ENCODE peak calls at places on chromosomes 2 and 18, in ten cellular contexts. One of them, this sample, is unnamed.
A peak's percentile ranks its signal among the peaks of the same experiment; 100 is the strongest.

GRCh38 chr18:3747176-3747973 is 297.4 kb downstream of the TGIF1 start:
- DNase-seq in right atrium auricular region: peak; percentile 70
- DNase-seq in body of pancreas: no peak
- DNase-seq in thoracic aorta: peak; percentile 25
- DNase-seq in neural progenitor cell: no peak
- DNase-seq in colonic mucosa: no peak
- DNase-seq in AG04450: peak; percentile 3
- DNase-seq in CD8-positive, alpha-beta T cell: no peak
- DNase-seq in Panc1: no peak
- DNase-seq in A549: no peak
- DNase-seq in this sample: no peak

GRCh38 chr2:118838741-118839455 is 8.6 kb downstream of the EN1 start:
- DNase-seq in right atrium auricular region: no peak
- DNase-seq in body of pancreas: no peak
- DNase-seq in thoracic aorta: no peak
- DNase-seq in neural progenitor cell: no peak
- DNase-seq in colonic mucosa: no peak
- DNase-seq in AG04450: no peak
- DNase-seq in CD8-positive, alpha-beta T cell: no peak
- DNase-seq in Panc1: no peak
- DNase-seq in A549: no peak
- DNase-seq in this sample: no peak

GRCh38 chr2:71801969-71802368 is 345.7 kb downstream of the CYP26B1 start:
- DNase-seq in right atrium auricular region: peak; percentile 87
- DNase-seq in body of pancreas: peak; percentile 52
- DNase-seq in thoracic aorta: no peak
- DNase-seq in neural progenitor cell: peak; percentile 75
- DNase-seq in colonic mucosa: peak; percentile 65
- DNase-seq in AG04450: no peak
- DNase-seq in CD8-positive, alpha-beta T cell: no peak
- DNase-seq in Panc1: no peak
- DNase-seq in A549: peak; percentile 44
- DNase-seq in this sample: no peak

GRCh38 chr18:35634376-35634775 is 52.8 kb downstream of the GALNT1 start:
- DNase-seq in right atrium auricular region: no peak
- DNase-seq in body of pancreas: no peak
- DNase-seq in thoracic aorta: no peak
- DNase-seq in neural progenitor cell: no peak
- DNase-seq in colonic mucosa: no peak
- DNase-seq in AG04450: no peak
- DNase-seq in CD8-positive, alpha-beta T cell: no peak
- DNase-seq in Panc1: no peak
- DNase-seq in A549: no peak
- DNase-seq in this sample: no peak

GRCh38 chr18:40413160-40413559 is 1541.9 kb upstream of the PIK3C3 start:
- DNase-seq in right atrium auricular region: no peak
- DNase-seq in body of pancreas: no peak
- DNase-seq in thoracic aorta: no peak
- DNase-seq in neural progenitor cell: peak; percentile 76
- DNase-seq in colonic mucosa: peak; percentile 24
- DNase-seq in AG04450: no peak
- DNase-seq in CD8-positive, alpha-beta T cell: no peak
- DNase-seq in Panc1: no peak
- DNase-seq in A549: no peak
- DNase-seq in this sample: no peak

GRCh38 chr2:53476800-53477199 is 290.8 kb upstream of the CHAC2 start:
- DNase-seq in right atrium auricular region: no peak
- DNase-seq in body of pancreas: no peak
- DNase-seq in thoracic aorta: no peak
- DNase-seq in neural progenitor cell: no peak
- DNase-seq in colonic mucosa: no peak
- DNase-seq in AG04450: no peak
- DNase-seq in CD8-positive, alpha-beta T cell: no peak
- DNase-seq in Panc1: no peak
- DNase-seq in A549: no peak
- DNase-seq in this sample: no peak

GRCh38 chr2:37773354-37773753 is 101.9 kb upstream of the CDC42EP3 start:
- DNase-seq in right atrium auricular region: no peak
- DNase-seq in body of pancreas: no peak
- DNase-seq in thoracic aorta: no peak
- DNase-seq in neural progenitor cell: no peak
- DNase-seq in colonic mucosa: no peak
- DNase-seq in AG04450: no peak
- DNase-seq in CD8-positive, alpha-beta T cell: no peak
- DNase-seq in Panc1: no peak
- DNase-seq in A549: no peak
- DNase-seq in this sample: no peak

GRCh38 chr18:35474884-35475283 is 22.9 kb downstream of the INO80C start:
- DNase-seq in right atrium auricular region: no peak
- DNase-seq in body of pancreas: no peak
- DNase-seq in thoracic aorta: no peak
- DNase-seq in neural progenitor cell: no peak
- DNase-seq in colonic mucosa: no peak
- DNase-seq in AG04450: no peak
- DNase-seq in CD8-positive, alpha-beta T cell: no peak
- DNase-seq in Panc1: no peak
- DNase-seq in A549: no peak
- DNase-seq in this sample: no peak

GRCh38 chr2:11669454-11670291 is at the start of gene NTSR2:
- DNase-seq in right atrium auricular region: no peak
- DNase-seq in body of pancreas: peak; percentile 69
- DNase-seq in thoracic aorta: no peak
- DNase-seq in neural progenitor cell: peak; percentile 92
- DNase-seq in colonic mucosa: peak; percentile 33
- DNase-seq in AG04450: no peak
- DNase-seq in CD8-positive, alpha-beta T cell: no peak
- DNase-seq in Panc1: no peak
- DNase-seq in A549: peak; percentile 49
- DNase-seq in this sample: no peak

GRCh38 chr2:1014802-1015201 is 64.2 kb downstream of the SNTG2 start:
- DNase-seq in right atrium auricular region: no peak
- DNase-seq in body of pancreas: no peak
- DNase-seq in thoracic aorta: no peak
- DNase-seq in neural progenitor cell: no peak
- DNase-seq in colonic mucosa: no peak
- DNase-seq in AG04450: no peak
- DNase-seq in CD8-positive, alpha-beta T cell: no peak
- DNase-seq in Panc1: no peak
- DNase-seq in A549: no peak
- DNase-seq in this sample: no peak

GRCh38 chr18:62198259-62198658 is 11.2 kb downstream of the RELCH start:
- DNase-seq in right atrium auricular region: no peak
- DNase-seq in body of pancreas: no peak
- DNase-seq in thoracic aorta: no peak
- DNase-seq in neural progenitor cell: no peak
- DNase-seq in colonic mucosa: no peak
- DNase-seq in AG04450: no peak
- DNase-seq in CD8-positive, alpha-beta T cell: no peak
- DNase-seq in Panc1: no peak
- DNase-seq in A549: no peak
- DNase-seq in this sample: no peak

GRCh38 chr2:128315829-128316776 is 2.6 kb downstream of the HS6ST1 start:
- DNase-seq in right atrium auricular region: peak; percentile 56
- DNase-seq in body of pancreas: peak; percentile 32
- DNase-seq in thoracic aorta: no peak
- DNase-seq in neural progenitor cell: no peak
- DNase-seq in colonic mucosa: peak; percentile 17
- DNase-seq in AG04450: no peak
- DNase-seq in CD8-positive, alpha-beta T cell: peak; percentile 10
- DNase-seq in Panc1: no peak
- DNase-seq in A549: no peak
- DNase-seq in this sample: no peak

GRCh38 chr2:40243581-40243980 is 208.3 kb downstream of the SLC8A1 start:
- DNase-seq in right atrium auricular region: no peak
- DNase-seq in body of pancreas: no peak
- DNase-seq in thoracic aorta: no peak
- DNase-seq in neural progenitor cell: no peak
- DNase-seq in colonic mucosa: no peak
- DNase-seq in AG04450: peak; percentile 57
- DNase-seq in CD8-positive, alpha-beta T cell: no peak
- DNase-seq in Panc1: no peak
- DNase-seq in A549: no peak
- DNase-seq in this sample: no peak
- H3K27ac ChIP-seq in right atrium auricular region: no peak overlapping the region
- H3K27ac ChIP-seq in body of pancreas: no peak overlapping the region
- H3K27ac ChIP-seq in thoracic aorta: no peak overlapping the region
- H3K27ac ChIP-seq in neural progenitor cell: no peak overlapping the region
- H3K27ac ChIP-seq in colonic mucosa: no peak overlapping the region
- H3K27ac ChIP-seq in AG04450: peak overlapping the region; percentile 68
- H3K27ac ChIP-seq in CD8-positive, alpha-beta T cell: no peak overlapping the region
- H3K27ac ChIP-seq in Panc1: no peak overlapping the region
- H3K27ac ChIP-seq in A549: no peak overlapping the region
- H3K27ac ChIP-seq in this sample: no peak overlapping the region

GRCh38 chr2:203664029-203664755 is 42.2 kb upstream of the CD28 start:
- DNase-seq in right atrium auricular region: no peak
- DNase-seq in body of pancreas: no peak
- DNase-seq in thoracic aorta: no peak
- DNase-seq in neural progenitor cell: no peak
- DNase-seq in colonic mucosa: no peak
- DNase-seq in AG04450: no peak
- DNase-seq in CD8-positive, alpha-beta T cell: no peak
- DNase-seq in Panc1: no peak
- DNase-seq in A549: no peak
- DNase-seq in this sample: no peak

GRCh38 chr2:203662963-203663362 is 43.5 kb upstream of the CD28 start:
- DNase-seq in right atrium auricular region: no peak
- DNase-seq in body of pancreas: no peak
- DNase-seq in thoracic aorta: no peak
- DNase-seq in neural progenitor cell: no peak
- DNase-seq in colonic mucosa: no peak
- DNase-seq in AG04450: no peak
- DNase-seq in CD8-positive, alpha-beta T cell: no peak
- DNase-seq in Panc1: no peak
- DNase-seq in A549: no peak
- DNase-seq in this sample: no peak

GRCh38 chr2:203660465-203660864 is 46.0 kb upstream of the CD28 start:
- DNase-seq in right atrium auricular region: no peak
- DNase-seq in body of pancreas: no peak
- DNase-seq in thoracic aorta: no peak
- DNase-seq in neural progenitor cell: no peak
- DNase-seq in colonic mucosa: no peak
- DNase-seq in AG04450: no peak
- DNase-seq in CD8-positive, alpha-beta T cell: no peak
- DNase-seq in Panc1: no peak
- DNase-seq in A549: no peak
- DNase-seq in this sample: no peak

GRCh38 chr2:203659650-203660049 is 46.8 kb upstream of the CD28 start:
- DNase-seq in right atrium auricular region: no peak
- DNase-seq in body of pancreas: no peak
- DNase-seq in thoracic aorta: no peak
- DNase-seq in neural progenitor cell: no peak
- DNase-seq in colonic mucosa: no peak
- DNase-seq in AG04450: no peak
- DNase-seq in CD8-positive, alpha-beta T cell: no peak
- DNase-seq in Panc1: no peak
- DNase-seq in A549: no peak
- DNase-seq in this sample: no peak

GRCh38 chr2:203661509-203661908 is 44.9 kb upstream of the CD28 start:
- DNase-seq in right atrium auricular region: no peak
- DNase-seq in body of pancreas: no peak
- DNase-seq in thoracic aorta: no peak
- DNase-seq in neural progenitor cell: no peak
- DNase-seq in colonic mucosa: no peak
- DNase-seq in AG04450: no peak
- DNase-seq in CD8-positive, alpha-beta T cell: no peak
- DNase-seq in Panc1: no peak
- DNase-seq in A549: no peak
- DNase-seq in this sample: no peak
- TF ChIP-seq CTCF in right atrium auricular region: no peak
- TF ChIP-seq CTCF in body of pancreas: no peak
- TF ChIP-seq CTCF in thoracic aorta: no peak
- TF ChIP-seq CTCF in neural progenitor cell: no peak
- TF ChIP-seq CTCF in colonic mucosa: no peak
- TF ChIP-seq CTCF in AG04450: no peak
- TF ChIP-seq CTCF in CD8-positive, alpha-beta T cell: no peak
- TF ChIP-seq CTCF in Panc1: no peak
- TF ChIP-seq CTCF in A549: no peak
- TF ChIP-seq CTCF in this sample: no peak

DNA sequence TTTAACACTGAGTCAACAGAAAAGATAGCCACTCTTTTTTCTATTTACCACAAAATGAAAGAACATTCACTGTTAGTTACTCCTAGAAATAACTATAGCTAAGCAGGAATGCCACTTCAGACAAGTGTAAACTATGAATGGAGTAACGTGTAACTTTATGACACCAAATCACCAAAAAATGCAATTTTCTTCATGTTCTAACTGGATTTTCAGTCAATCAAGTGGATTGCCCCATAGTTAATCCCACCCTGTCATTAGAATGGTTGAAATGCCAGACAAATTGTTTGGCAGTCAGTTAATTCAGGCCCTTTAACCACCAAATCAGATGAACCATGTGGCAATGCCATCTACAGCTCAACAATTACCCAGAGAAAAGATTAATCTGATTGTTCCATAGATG is 9.9 kb downstream of the EPHA4 start:
- DNase-seq in right atrium auricular region: no peak
- DNase-seq in body of pancreas: no peak
- DNase-seq in thoracic aorta: no peak
- DNase-seq in neural progenitor cell: no peak
- DNase-seq in colonic mucosa: no peak
- DNase-seq in AG04450: no peak
- DNase-seq in CD8-positive, alpha-beta T cell: no peak
- DNase-seq in Panc1: no peak
- DNase-seq in A549: no peak
- DNase-seq in this sample: no peak
- H3K9me3 ChIP-seq in right atrium auricular region: no peaks in the 10 kb centered on the region
- H3K9me3 ChIP-seq in body of pancreas: no peaks in the 10 kb centered on the region
- H3K9me3 ChIP-seq in thoracic aorta: no peaks in the 10 kb centered on the region
- H3K9me3 ChIP-seq in neural progenitor cell: no peaks in the 10 kb centered on the region
- H3K9me3 ChIP-seq in colonic mucosa: no peaks in the 10 kb centered on the region
- H3K9me3 ChIP-seq in AG04450: no peaks in the 10 kb centered on the region
- H3K9me3 ChIP-seq in CD8-positive, alpha-beta T cell: no peaks in the 10 kb centered on the region
- H3K9me3 ChIP-seq in Panc1: no peaks in the 10 kb centered on the region
- H3K9me3 ChIP-seq in A549: no peaks in the 10 kb centered on the region
- H3K9me3 ChIP-seq in this sample: no peaks in the 10 kb centered on the region

DNA sequence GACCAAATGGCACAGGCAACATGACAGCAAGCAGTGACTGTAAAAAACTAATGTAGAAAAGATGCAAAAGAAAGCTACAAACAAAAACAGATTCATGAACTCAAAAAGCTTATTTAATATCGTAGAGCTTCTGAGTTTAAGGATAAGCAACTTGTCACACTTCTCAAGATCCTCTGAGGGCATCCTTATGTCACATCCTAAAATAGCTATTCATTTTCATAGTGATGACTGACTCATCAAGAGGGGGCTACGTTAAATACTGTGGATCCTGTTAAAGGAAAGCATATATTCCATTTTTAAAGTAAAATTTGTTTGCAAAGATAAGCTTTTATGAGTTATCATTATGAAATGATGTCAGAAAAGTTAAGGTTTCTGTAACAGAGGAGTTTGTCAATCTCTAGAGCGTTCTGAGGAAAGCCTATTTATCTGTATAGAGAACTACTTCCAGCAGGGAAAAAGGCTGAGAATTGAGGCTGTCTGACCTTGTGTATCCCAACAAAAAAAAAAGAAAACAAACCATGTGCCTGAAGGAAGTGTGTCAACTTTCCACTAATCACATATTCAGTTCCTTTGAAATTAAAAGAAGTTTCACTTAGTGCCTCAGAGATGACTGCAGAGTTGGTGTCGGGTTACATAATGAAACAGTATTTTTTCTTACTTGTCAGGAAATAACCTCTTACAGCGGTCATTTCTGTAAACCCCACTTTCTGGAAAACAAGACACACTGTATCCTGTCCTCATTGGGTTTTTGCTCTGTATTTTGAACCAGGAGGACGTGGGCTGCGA is 115.5 kb downstream of the ESCO1 start:
- DNase-seq in right atrium auricular region: no peak
- DNase-seq in body of pancreas: no peak
- DNase-seq in thoracic aorta: no peak
- DNase-seq in neural progenitor cell: no peak
- DNase-seq in colonic mucosa: no peak
- DNase-seq in AG04450: no peak
- DNase-seq in CD8-positive, alpha-beta T cell: no peak
- DNase-seq in Panc1: no peak
- DNase-seq in A549: no peak
- DNase-seq in this sample: no peak
- H3K27ac ChIP-seq in right atrium auricular region: no peak overlapping the region
- H3K27ac ChIP-seq in body of pancreas: no peak overlapping the region
- H3K27ac ChIP-seq in thoracic aorta: no peak overlapping the region
- H3K27ac ChIP-seq in neural progenitor cell: peak overlapping the region; percentile 32
- H3K27ac ChIP-seq in colonic mucosa: no peak overlapping the region
- H3K27ac ChIP-seq in AG04450: no peak overlapping the region
- H3K27ac ChIP-seq in CD8-positive, alpha-beta T cell: no peak overlapping the region
- H3K27ac ChIP-seq in Panc1: no peak overlapping the region
- H3K27ac ChIP-seq in A549: no peak overlapping the region
- H3K27ac ChIP-seq in this sample: no peak overlapping the region

This sample was measured in CD4-positive, alpha-beta T cell.